ENCODE peak calls at places on chromosomes 12 and 14, in five cellular contexts. X is lower leg skin, O is left ventricle myocardium inferior, I is OCI-LY7, P is osteoblast. G is an unnamed sample.

GRCh38 chr12:109981311-109981710 is 14.9 kb downstream of the GIT2 start:
- DNase-seq in X (no peak), O (no peak), I (no peak), P (no peak), G (no peak)

GRCh38 chr14:90087433-90087832 is 25.6 kb downstream of the KCNK13 start:
- DNase-seq in X (peak), O (peak), I (no peak), P (no peak), G (peak)

GRCh38 chr12:44750468-44750867 is 125.6 kb downstream of the NELL2 start:
- DNase-seq in X (no peak), O (no peak), I (no peak), P (no peak), G (no peak)

GRCh38 chr14:75597149-75597548 is 18.7 kb downstream of the FLVCR2 start:
- DNase-seq in X (no peak), O (no peak), I (no peak), P (no peak), G (no peak)

GRCh38 chr12:75657866-75658265 is 146.5 kb upstream of the KRR1 start:
- DNase-seq in X (no peak), O (no peak), I (no peak), P (no peak), G (no peak)

GRCh38 chr12:101857043-101857558 is 20.3 kb upstream of the DRAM1 start:
- DNase-seq in X (no peak), O (no peak), I (no peak), P (peak), G (peak)

GRCh38 chr14:64702493-64703392 is 1.5 kb upstream of the PLEKHG3 start:
- DNase-seq in X (no peak), O (no peak), I (no peak), P (no peak), G (no peak)

GRCh38 chr14:47442206-47442605 is 233.2 kb downstream of the MDGA2 start:
- DNase-seq in X (no peak), O (no peak), I (no peak), P (no peak), G (peak)

GRCh38 chr14:60760648-60761364 is 26.2 kb downstream of the MNAT1 start:
- DNase-seq in X (no peak), O (no peak), I (no peak), P (no peak), G (no peak)

GRCh38 chr12:3989218-3989550 is 116.0 kb upstream of the PARP11 start:
- DNase-seq in X (no peak), O (no peak), I (no peak), P (no peak), G (no peak)

GRCh38 chr12:3054993-3055711 is 22.0 kb upstream of the TSPAN9 start:
- DNase-seq in X (peak), O (no peak), I (no peak), P (peak), G (peak)

GRCh38 chr12:106919910-106920544 is 35.7 kb upstream of the TMEM263 start:
- DNase-seq in X (no peak), O (no peak), I (peak), P (no peak), G (peak)

GRCh38 chr12:89359615-89360014 is 7.3 kb upstream of the DUSP6 start:
- DNase-seq in X (no peak), O (no peak), I (no peak), P (no peak), G (no peak)

GRCh38 chr12:89358805-89359204 is 6.5 kb upstream of the DUSP6 start:
- DNase-seq in X (no peak), O (no peak), I (no peak), P (no peak), G (no peak)

GRCh38 chr12:89356069-89356665 is 3.9 kb upstream of the DUSP6 start:
- DNase-seq in X (no peak), O (no peak), I (no peak), P (no peak), G (no peak)

GRCh38 chr12:89355243-89356068 is 3.2 kb upstream of the DUSP6 start:
- DNase-seq in X (no peak), O (no peak), I (no peak), P (no peak), G (no peak)

GRCh38 chr12:89357297-89357730 is 5.0 kb upstream of the DUSP6 start:
- DNase-seq in X (no peak), O (no peak), I (no peak), P (no peak), G (no peak)
- H3K4me3 ChIP-seq in X (no peak), O (no peak), I (no peak), P (no peak), G (no peak)

DNA sequence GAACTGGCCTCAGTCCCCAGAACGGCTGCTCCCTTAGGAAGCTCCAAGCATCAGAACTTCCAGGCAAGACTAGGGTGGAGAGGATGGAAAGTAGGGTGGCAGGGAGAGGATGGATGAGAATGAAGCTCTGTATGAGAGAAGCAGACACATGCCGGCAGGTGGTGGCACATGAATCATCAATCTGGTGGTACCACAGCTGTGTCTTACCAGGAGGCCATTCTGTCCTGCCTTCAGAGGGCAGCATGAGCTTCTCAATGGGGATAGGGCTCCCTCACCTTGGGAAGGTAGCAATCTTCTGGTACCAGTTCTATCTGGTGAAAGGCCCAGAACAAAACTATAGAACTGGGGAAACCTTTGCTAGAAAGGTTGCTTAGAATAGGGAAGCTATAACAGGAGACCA is 55.4 kb upstream of the PYGL start:
- DNase-seq in X (no peak), O (no peak), I (no peak), P (no peak), G (no peak)
- TF ChIP-seq CTCF in X (no peak), O (no peak), I (no peak), P (no peak), G (no peak)

GRCh38 chr12:30696943-30697342 is 1.3 kb upstream of the IPO8 start:
- DNase-seq in X (no peak), O (no peak), I (no peak), P (no peak), G (no peak)

GRCh38 chr12:30695327-30696102 is at the start of gene IPO8:
- DNase-seq in X (peak), O (peak), I (peak), P (peak), G (peak)

GRCh38 chr12:30696103-30696408 is 387 bp upstream of the IPO8 start:
- DNase-seq in X (no peak), O (no peak), I (no peak), P (no peak), G (no peak)

GRCh38 chr12:30694971-30695326 is 720 bp downstream of the IPO8 start:
- DNase-seq in X (no peak), O (no peak), I (peak), P (peak), G (peak)

DNA sequence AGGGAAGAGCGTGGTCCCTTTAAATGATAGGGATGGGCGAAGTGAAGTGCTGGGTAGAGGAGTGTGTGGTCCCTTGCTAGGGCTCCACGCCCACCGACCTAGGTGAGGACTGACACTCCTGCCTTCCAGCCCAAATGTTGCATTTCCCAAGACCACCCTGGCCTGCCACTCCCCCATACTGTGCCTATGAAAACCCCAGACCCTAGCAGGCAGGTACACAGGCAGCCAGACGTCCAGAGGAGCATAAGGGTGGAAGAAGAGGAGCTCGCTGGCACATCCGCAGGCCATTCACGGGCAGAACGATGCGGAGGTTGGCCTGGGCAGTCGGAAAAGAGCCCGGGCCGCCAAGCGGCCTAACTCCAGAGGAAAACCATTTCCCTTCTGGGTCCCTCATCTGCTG is 817 bp upstream of the IPO8 start:
- DNase-seq in X (no peak), O (no peak), I (no peak), P (peak), G (no peak)
- H3K4me3 ChIP-seq in X (no peak), O (peak), I (peak), P (peak), G (peak)

GRCh38 chr14:96497586-96497985 is 4.6 kb upstream of the PAPOLA start:
- DNase-seq in X (no peak), O (no peak), I (no peak), P (no peak), G (no peak)

GRCh38 chr14:96502621-96503251 is 554 bp downstream of the PAPOLA start:
- DNase-seq in X (peak), O (peak), I (peak), P (peak), G (peak)

GRCh38 chr14:96501383-96501745 is 818 bp upstream of the PAPOLA start:
- DNase-seq in X (no peak), O (no peak), I (peak), P (peak), G (no peak)

GRCh38 chr14:96497087-96497486 is 5.1 kb upstream of the PAPOLA start:
- DNase-seq in X (no peak), O (no peak), I (no peak), P (no peak), G (no peak)

GRCh38 chr14:96501746-96502620 is at the start of gene PAPOLA:
- DNase-seq in X (peak), O (peak), I (peak), P (peak), G (peak)
- TF ChIP-seq CTCF in X (no peak), O (peak), I (peak), P (no peak), G (no peak)

DNA sequence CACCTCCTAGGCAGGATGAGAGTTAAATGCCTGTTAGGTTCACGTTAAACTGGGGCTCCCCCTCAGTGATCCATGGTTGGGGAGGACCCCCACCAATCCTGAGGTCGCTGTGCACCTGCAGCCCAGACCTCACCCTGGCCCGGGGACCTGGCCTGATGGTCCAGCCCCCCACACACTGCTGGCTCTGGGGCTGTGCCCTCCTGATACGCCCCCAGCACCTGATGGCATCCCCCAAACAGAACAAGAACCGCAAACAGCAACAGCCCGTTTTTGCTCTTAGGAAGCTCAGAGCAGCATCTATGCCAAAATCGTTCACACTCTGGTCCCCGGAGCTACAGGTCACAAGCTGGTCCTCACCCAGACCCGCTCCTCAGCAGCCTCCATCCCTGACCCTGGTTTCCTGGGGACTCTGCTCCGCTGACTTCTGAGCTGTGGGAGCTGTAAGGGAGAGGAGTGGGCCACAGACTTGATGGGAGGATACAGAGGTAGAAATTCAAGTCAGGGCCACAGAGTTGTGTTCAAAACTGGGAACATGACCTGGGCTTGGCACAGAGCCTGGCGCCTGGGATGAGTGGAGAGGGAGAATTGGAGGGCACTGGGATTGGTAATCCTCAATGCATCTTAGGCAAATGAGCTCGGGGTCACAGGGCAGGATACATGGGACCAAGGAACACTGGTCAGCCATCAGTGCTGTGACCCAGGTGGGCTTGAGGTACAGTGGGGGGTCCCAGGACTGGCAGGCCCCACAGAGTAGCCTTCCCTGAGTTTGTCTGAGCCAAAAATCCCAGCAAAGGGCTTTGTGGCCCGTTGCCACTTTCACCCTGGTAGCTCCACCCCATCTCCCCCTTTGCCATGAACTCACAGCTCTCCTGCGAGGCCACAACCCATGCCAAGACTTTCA is 170.9 kb upstream of the RTL1 start:
- DNase-seq in X (peak), O (no peak), I (no peak), P (peak), G (no peak)
- H3K4me3 ChIP-seq in X (no peak), O (no peak), I (no peak), P (no peak), G (no peak)

GRCh38 chr14:77032854-77033621 is 4.5 kb upstream of the IRF2BPL start:
- DNase-seq in X (peak), O (peak), I (peak), P (peak), G (peak)
- TF ChIP-seq CTCF in X (no peak), O (no peak), I (no peak), P (no peak), G (peak)

G was measured in fibroblast of pulmonary artery.